ENCODE peak calls at places on chromosomes 2 and 18, in seven cellular contexts. V is H1, D is heart left ventricle, Y is tibial nerve, F is mesendoderm, K is GM23338, T is prostate gland. M is an unnamed sample. For H3K4me1 and H3K27me3, the result is how much of the 10 kb centered on the place peaks cover.

GRCh38 chr2:136378712-136379595 is 261.0 kb upstream of the CXCR4 start:
- DNase-seq in F (peak), V (peak), K (peak), D (peak), T (peak), Y (peak), M (peak)

GRCh38 chr2:162480067-162480466 is 136.1 kb downstream of the GCA start:
- DNase-seq in V (no peak), Y (no peak), T (no peak), D (no peak), F (no peak), K (no peak), M (peak)

GRCh38 chr18:61628085-61628484 is 264.7 kb downstream of the RNF152 start:
- DNase-seq in T (no peak), V (no peak), Y (no peak), D (no peak), F (no peak), K (no peak), M (peak)

GRCh38 chr2:71865391-71865965 is 282.2 kb downstream of the CYP26B1 start:
- DNase-seq in F (peak), V (no peak), Y (no peak), D (no peak), K (no peak), T (no peak), M (peak)

GRCh38 chr2:1437537-1437936 is 24.3 kb downstream of the TPO start:
- DNase-seq in K (no peak), F (no peak), Y (no peak), T (no peak), D (no peak), V (no peak), M (no peak)

GRCh38 chr18:48459016-48459415 is 49.8 kb upstream of the ZBTB7C start:
- DNase-seq in K (no peak), T (no peak), V (no peak), D (no peak), Y (no peak), F (no peak), M (no peak)

GRCh38 chr2:54899576-54900200 is 150.6 kb downstream of the RTN4 start:
- DNase-seq in V (no peak), D (no peak), Y (no peak), K (peak), F (peak), T (peak), M (peak)

GRCh38 chr2:97673187-97673914 is 3.8 kb downstream of the C2orf92 start:
- DNase-seq in F (no peak), V (no peak), D (no peak), Y (no peak), T (no peak), K (no peak), M (no peak)

GRCh38 chr2:61645911-61646310 is 107.8 kb upstream of the XPO1 start:
- DNase-seq in F (no peak), Y (no peak), V (no peak), D (no peak), T (no peak), K (no peak), M (peak)

GRCh38 chr18:49851624-49852023 is 38.3 kb upstream of the ACAA2 start:
- DNase-seq in Y (no peak), D (no peak), K (no peak), V (no peak), F (no peak), T (no peak), M (no peak)

GRCh38 chr2:104836253-104836652 is 17.7 kb upstream of the POU3F3 start:
- DNase-seq in Y (no peak), D (no peak), F (no peak), K (no peak), T (no peak), V (no peak), M (no peak)

GRCh38 chr2:85929096-85930044 is 40.6 kb upstream of the ST3GAL5 start:
- DNase-seq in V (no peak), T (no peak), F (peak), Y (no peak), D (no peak), K (no peak), M (no peak)

GRCh38 chr18:27549335-27550039 is 364.4 kb upstream of the CHST9 start:
- DNase-seq in T (no peak), F (peak), D (no peak), V (no peak), Y (no peak), K (peak), M (no peak)

GRCh38 chr18:57801379-57802165 is 1.5 kb downstream of the ATP8B1 start:
- DNase-seq in F (no peak), K (peak), V (peak), T (no peak), Y (no peak), D (no peak), M (no peak)

GRCh38 chr2:234111523-234111922 is 61.0 kb downstream of the SPP2 start:
- DNase-seq in T (no peak), F (no peak), K (no peak), D (no peak), V (no peak), Y (no peak), M (peak)

GRCh38 chr2:3454802-3455201 is 64.5 kb downstream of the ADI1 start:
- DNase-seq in D (peak), F (no peak), V (no peak), Y (no peak), T (no peak), K (no peak), M (no peak)

GRCh38 chr2:167924556-167924955 is 322.8 kb downstream of the STK39 start:
- DNase-seq in F (no peak), K (no peak), V (no peak), D (no peak), Y (no peak), T (no peak), M (no peak)

GRCh38 chr2:65666156-65666725 is 233.8 kb upstream of the SPRED2 start:
- DNase-seq in T (no peak), D (no peak), F (peak), V (no peak), Y (no peak), K (no peak), M (peak)

GRCh38 chr2:217102941-217103340 is 243.1 kb upstream of the TNP1 start:
- DNase-seq in K (no peak), V (no peak), F (no peak), Y (no peak), T (no peak), D (no peak), M (no peak)

GRCh38 chr2:219496781-219497494 is 1.8 kb upstream of the GMPPA start:
- DNase-seq in T (no peak), F (no peak), V (no peak), Y (peak), K (peak), D (no peak), M (no peak)

GRCh38 chr2:218000137-218000536 is 2.7 kb downstream of the TNS1 start:
- DNase-seq in Y (no peak), F (no peak), D (no peak), V (no peak), K (no peak), T (no peak), M (no peak)

GRCh38 chr2:85852979-85853498 is 35.8 kb downstream of the ST3GAL5 start:
- DNase-seq in T (no peak), D (no peak), K (no peak), F (no peak), V (no peak), Y (peak), M (no peak)

GRCh38 chr2:176428943-176429469 is 159.8 kb downstream of the MTX2 start:
- DNase-seq in D (no peak), V (no peak), K (no peak), F (no peak), Y (no peak), T (no peak), M (no peak)

GRCh38 chr2:73931531-73932500 is 5.1 kb downstream of the DGUOK start:
- DNase-seq in T (no peak), F (no peak), K (no peak), V (no peak), Y (no peak), D (no peak), M (peak)

GRCh38 chr18:49459404-49460171 is 857 bp downstream of the DYM start:
- DNase-seq in Y (peak), V (no peak), F (peak), T (no peak), K (peak), D (no peak), M (peak)

GRCh38 chr18:79526468-79527460 is 131.0 kb downstream of the NFATC1 start:
- DNase-seq in V (no peak), D (peak), K (no peak), T (no peak), Y (no peak), F (no peak), M (no peak)

GRCh38 chr2:118032169-118033013 is 18.5 kb upstream of the CCDC93 start:
- DNase-seq in F (peak), T (peak), V (peak), K (peak), D (no peak), Y (peak), M (peak)

GRCh38 chr2:160210599-160211138 is 10.6 kb upstream of the ITGB6 start:
- DNase-seq in D (peak), T (peak), V (peak), Y (peak), K (peak), F (peak), M (peak)

GRCh38 chr2:174334781-174335604 is at the start of gene SP9:
- DNase-seq in V (peak), T (no peak), D (peak), Y (no peak), K (peak), F (peak), M (no peak)

GRCh38 chr2:60961457-60961856 is 56.1 kb upstream of the PEX13 start:
- DNase-seq in K (no peak), D (no peak), F (no peak), Y (no peak), T (no peak), V (no peak), M (peak)

GRCh38 chr2:62266433-62267038 is 70.6 kb downstream of the B3GNT2 start:
- DNase-seq in T (no peak), D (no peak), F (peak), V (peak), Y (no peak), K (peak), M (no peak)

GRCh38 chr18:79608535-79608934 is 71.1 kb upstream of the CTDP1 start:
- DNase-seq in K (no peak), D (peak), F (no peak), V (no peak), Y (no peak), T (no peak), M (no peak)

GRCh38 chr2:75030218-75031009 is 72.0 kb downstream of the POLE4 start:
- DNase-seq in Y (no peak), F (no peak), K (no peak), T (no peak), D (no peak), V (no peak), M (no peak)

GRCh38 chr2:218375212-218375611 is 6.9 kb upstream of the SLC11A1 start:
- DNase-seq in Y (no peak), D (no peak), K (no peak), V (no peak), T (no peak), F (no peak), M (peak)

GRCh38 chr2:106977707-106978106 is 91.7 kb upstream of the ST6GAL2 start:
- DNase-seq in Y (no peak), D (no peak), F (no peak), K (no peak), V (no peak), T (no peak), M (no peak)

GRCh38 chr2:84946204-84947009 is 24.6 kb upstream of the KCMF1 start:
- DNase-seq in V (no peak), T (no peak), D (no peak), Y (no peak), F (no peak), K (no peak), M (peak)

GRCh38 chr2:53711271-53711780 is 56.3 kb upstream of the CHAC2 start:
- DNase-seq in K (no peak), T (no peak), V (no peak), F (no peak), D (no peak), Y (no peak), M (no peak)

GRCh38 chr18:9101730-9102390 is 639 bp upstream of the NDUFV2 start:
- DNase-seq in D (no peak), Y (no peak), V (no peak), T (no peak), F (no peak), K (no peak), M (peak)

GRCh38 chr2:42141687-42142475 is 27.3 kb upstream of the EML4 start:
- DNase-seq in D (peak), V (no peak), F (peak), T (peak), K (peak), Y (peak), M (peak)

DNA sequence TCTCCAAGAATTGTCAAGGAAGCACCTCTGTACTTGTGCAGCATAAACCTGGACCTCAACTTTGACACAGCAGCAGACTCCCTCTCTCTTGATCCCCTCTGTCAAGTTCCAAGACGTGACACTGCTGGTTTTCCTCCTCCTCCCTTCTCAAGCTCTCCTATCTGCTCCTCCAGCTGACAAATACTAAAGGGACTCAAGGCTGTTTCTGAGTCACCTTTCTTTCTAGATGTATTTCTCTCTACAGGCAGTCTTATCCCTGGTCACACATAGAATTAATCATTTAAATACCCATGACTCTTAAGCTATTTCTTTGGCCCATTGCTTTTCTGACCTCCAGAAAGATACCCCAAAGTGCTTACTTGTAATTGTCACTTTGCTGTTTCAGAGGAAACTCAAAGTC is 53.5 kb downstream of the SEPTIN10 start:
- DNase-seq in T (no peak), V (no peak), F (no peak), Y (no peak), D (no peak), K (no peak), M (peak)
- H3K4me1 ChIP-seq in T (under half), V (under half), F (under half), Y (under half), D (under half), K (under half), M (under half)

GRCh38 chr2:30084915-30085314 is 61.9 kb upstream of the YPEL5 start:
- DNase-seq in V (no peak), F (no peak), K (no peak), D (no peak), Y (no peak), T (no peak), M (no peak)
- H3K27me3 ChIP-seq in V (under half), F (under half), K (under half), D (under half), Y (under half), T (under half), M (half or more)

GRCh38 chr2:120884406-120885290 is 149.0 kb downstream of the GLI2 start:
- DNase-seq in Y (no peak), D (no peak), F (no peak), T (no peak), V (no peak), K (no peak), M (no peak)
- H3K27ac ChIP-seq in Y (no peak), D (no peak), F (no peak), T (no peak), V (no peak), K (no peak), M (no peak)

DNA sequence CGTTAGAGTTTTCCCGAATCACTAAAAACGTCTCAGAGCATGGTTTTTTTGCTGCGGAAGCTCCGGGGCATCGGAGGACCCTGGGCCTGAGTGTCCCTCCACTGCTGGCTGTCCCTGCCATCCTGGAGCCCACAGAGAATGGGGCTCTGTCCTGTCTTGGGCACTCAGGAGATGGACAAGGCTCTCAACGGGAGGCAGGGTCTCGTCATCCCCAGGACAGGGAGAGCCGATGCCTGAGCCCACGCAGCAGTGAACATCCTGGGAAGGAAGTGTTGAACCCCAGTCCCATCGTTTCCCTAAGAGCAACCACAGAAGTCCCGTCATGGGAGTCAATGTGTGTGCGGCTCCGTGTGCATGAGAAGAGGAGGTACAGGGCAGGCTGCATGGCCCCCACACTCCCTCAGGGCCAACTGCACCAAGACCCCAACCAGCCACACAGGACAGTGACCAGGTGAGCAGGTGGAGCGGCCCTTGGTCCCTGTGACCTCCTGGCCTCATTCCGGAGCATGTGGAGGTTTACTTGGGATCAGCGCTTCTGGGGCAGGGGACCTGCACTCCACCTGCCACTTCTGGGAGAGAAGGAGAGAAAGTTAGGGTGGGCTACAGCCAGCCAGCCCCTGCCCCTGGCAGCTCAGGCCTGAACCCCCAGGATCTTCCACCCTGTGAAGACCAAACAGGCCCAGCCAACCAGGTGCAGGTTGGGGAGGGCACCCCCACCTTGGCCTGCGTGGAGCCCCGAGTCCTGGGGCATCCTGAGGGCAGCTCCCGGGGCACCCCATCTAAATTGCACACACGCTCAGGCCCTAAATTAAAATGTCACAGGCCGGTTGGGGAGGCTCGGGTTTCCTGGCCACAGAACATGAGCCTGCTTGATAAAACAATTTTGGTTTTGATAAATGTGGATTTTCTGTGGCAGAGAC is 3.1 kb upstream of the SNED1 start:
- DNase-seq in V (peak), D (no peak), T (no peak), F (no peak), K (no peak), Y (no peak), M (no peak)
- H3K4me1 ChIP-seq in V (under half), D (under half), T (under half), F (under half), K (under half), Y (half or more), M (under half)

GRCh38 chr18:58847383-58848071 is 17.1 kb upstream of the ZNF532 start:
- DNase-seq in Y (no peak), K (peak), D (peak), T (no peak), V (peak), F (peak), M (no peak)

GRCh38 chr18:58843662-58844035 is 21.0 kb upstream of the ZNF532 start:
- DNase-seq in D (no peak), F (no peak), V (no peak), K (no peak), T (no peak), Y (no peak), M (no peak)

GRCh38 chr18:58844871-58845270 is 19.8 kb upstream of the ZNF532 start:
- DNase-seq in K (no peak), F (no peak), D (no peak), V (no peak), T (no peak), Y (no peak), M (no peak)

GRCh38 chr18:58846325-58846724 is 18.4 kb upstream of the ZNF532 start:
- DNase-seq in V (no peak), K (no peak), D (no peak), F (no peak), Y (no peak), T (no peak), M (no peak)

GRCh38 chr18:58845913-58846312 is 18.8 kb upstream of the ZNF532 start:
- DNase-seq in T (no peak), D (no peak), F (no peak), K (no peak), V (no peak), Y (no peak), M (no peak)
- H3K27me3 ChIP-seq in T (under half), D (under half), F (under half), K (under half), V (under half), Y (under half), M (under half)

GRCh38 chr2:229205704-229206103 is 65.4 kb downstream of the PID1 start:
- DNase-seq in F (no peak), T (no peak), K (peak), Y (no peak), V (no peak), D (no peak), M (no peak)
- H3K27ac ChIP-seq in F (no peak), T (no peak), K (no peak), Y (no peak), V (no peak), D (no peak), M (no peak)

M was measured in foreskin keratinocyte.